ENCODE peak calls at places on chromosomes 2 and 18, in five cellular contexts. One of them, this sample, is unnamed.

GRCh38 chr18:25561923-25562322 is 210.0 kb upstream of the ZNF521 start:
- DNase-seq in CD8-positive, alpha-beta T cell: no peak
- DNase-seq in Caco-2: no peak
- DNase-seq in Daoy: peak
- DNase-seq in AG09309: no peak
- DNase-seq in this sample: peak

GRCh38 chr18:8657873-8658521 is 47.4 kb upstream of the MTCL1 start:
- DNase-seq in CD8-positive, alpha-beta T cell: no peak
- DNase-seq in Caco-2: no peak
- DNase-seq in Daoy: no peak
- DNase-seq in AG09309: no peak
- DNase-seq in this sample: no peak

GRCh38 chr2:106065268-106065982 is 128.7 kb downstream of the UXS1 start:
- DNase-seq in CD8-positive, alpha-beta T cell: no peak
- DNase-seq in Caco-2: no peak
- DNase-seq in Daoy: no peak
- DNase-seq in AG09309: no peak
- DNase-seq in this sample: no peak

GRCh38 chr18:57434536-57435494 is at the start of gene ONECUT2:
- DNase-seq in CD8-positive, alpha-beta T cell: peak
- DNase-seq in Caco-2: peak
- DNase-seq in Daoy: peak
- DNase-seq in AG09309: peak
- DNase-seq in this sample: peak

GRCh38 chr2:150916434-150916833 is 345.2 kb downstream of the RBM43 start:
- DNase-seq in CD8-positive, alpha-beta T cell: no peak
- DNase-seq in Caco-2: no peak
- DNase-seq in Daoy: no peak
- DNase-seq in AG09309: no peak
- DNase-seq in this sample: no peak

GRCh38 chr18:9814431-9814830 is 71.3 kb upstream of the TXNDC2 start:
- DNase-seq in CD8-positive, alpha-beta T cell: no peak
- DNase-seq in Caco-2: no peak
- DNase-seq in Daoy: peak
- DNase-seq in AG09309: peak
- DNase-seq in this sample: peak

GRCh38 chr18:644395-645004 is 13.0 kb upstream of the TYMS start:
- DNase-seq in CD8-positive, alpha-beta T cell: no peak
- DNase-seq in Caco-2: no peak
- DNase-seq in Daoy: no peak
- DNase-seq in AG09309: no peak
- DNase-seq in this sample: no peak

GRCh38 chr18:54613174-54613573 is 22.1 kb downstream of the DYNAP start:
- DNase-seq in CD8-positive, alpha-beta T cell: no peak
- DNase-seq in Caco-2: no peak
- DNase-seq in Daoy: no peak
- DNase-seq in AG09309: no peak
- DNase-seq in this sample: no peak

GRCh38 chr18:44897445-44898215 is 216.9 kb downstream of the SETBP1 start:
- DNase-seq in CD8-positive, alpha-beta T cell: no peak
- DNase-seq in Caco-2: no peak
- DNase-seq in Daoy: no peak
- DNase-seq in AG09309: no peak
- DNase-seq in this sample: no peak

GRCh38 chr2:132725716-132726115 is 55.7 kb upstream of the LYPD1 start:
- DNase-seq in CD8-positive, alpha-beta T cell: no peak
- DNase-seq in Caco-2: no peak
- DNase-seq in Daoy: no peak
- DNase-seq in AG09309: no peak
- DNase-seq in this sample: no peak

This sample was measured in GM04503.